ENCODE peak calls at places on chromosomes 6 and 20, in five cellular contexts. D, X, I, F and M are unnamed samples.

GRCh38 chr20:24379116-24379927 is 90.1 kb upstream of the SYNDIG1 start:
- DNase-seq in F (no peak), I (peak; percentile 1), X (no peak), D (no peak), M (no peak)

GRCh38 chr6:42260972-42261371 is 43.3 kb upstream of the MRPS10 start:
- DNase-seq in X (no peak), F (no peak), I (no peak), D (peak; percentile 58), M (peak; percentile 21)

GRCh38 chr6:6795396-6795795 is 206.9 kb downstream of the LY86 start:
- DNase-seq in F (no peak), I (no peak), X (no peak), D (no peak), M (no peak)

GRCh38 chr6:155038527-155038926 is 43.4 kb downstream of the TIAM2 start:
- DNase-seq in D (no peak), X (no peak), F (no peak), I (no peak), M (no peak)

GRCh38 chr6:39075010-39075738 is 26.6 kb downstream of the GLP1R start:
- DNase-seq in I (no peak), D (peak; percentile 11), X (no peak), F (no peak), M (no peak)

GRCh38 chr20:31674895-31675827 is 37.4 kb downstream of the COX4I2 start:
- DNase-seq in I (peak; percentile 86), X (peak; percentile 55), D (peak; percentile 58), F (peak; percentile 73), M (peak; percentile 96)

GRCh38 chr20:6579824-6580223 is 187.7 kb upstream of the BMP2 start:
- DNase-seq in D (no peak), X (no peak), F (no peak), I (no peak), M (no peak)

GRCh38 chr6:3518356-3518841 is 61.5 kb upstream of the SLC22A23 start:
- DNase-seq in D (no peak), F (no peak), X (no peak), I (no peak), M (no peak)

GRCh38 chr6:169235286-169235685 is 18.4 kb downstream of the THBS2 start:
- DNase-seq in F (no peak), D (no peak), X (no peak), I (no peak), M (no peak)

GRCh38 chr6:19754686-19755085 is 82.5 kb upstream of the ID4 start:
- DNase-seq in F (no peak), X (no peak), I (no peak), D (no peak), M (no peak)

GRCh38 chr20:5331340-5331739 is 14.6 kb upstream of the PROKR2 start:
- DNase-seq in I (no peak), X (no peak), D (no peak), F (no peak), M (no peak)

GRCh38 chr20:1944345-1945099 is 49.3 kb downstream of the SIRPA start:
- DNase-seq in F (no peak), I (no peak), X (no peak), D (no peak), M (no peak)

GRCh38 chr20:47576516-47577033 is 74.9 kb downstream of the NCOA3 start:
- DNase-seq in D (no peak), X (peak; percentile 80), F (peak; percentile 51), I (peak; percentile 92), M (peak; percentile 60)

GRCh38 chr6:35092362-35093117 is 48.6 kb downstream of the TCP11 start:
- DNase-seq in D (no peak), F (no peak), I (peak; percentile 52), X (no peak), M (no peak)

GRCh38 chr20:33183292-33183691 is 15.3 kb downstream of the BPIFA2 start:
- DNase-seq in D (no peak), I (no peak), F (no peak), X (no peak), M (peak; percentile 5)

GRCh38 chr20:39853664-39854063 is 835.4 kb downstream of the MAFB start:
- DNase-seq in F (no peak), I (peak; percentile 58), D (no peak), X (no peak), M (no peak)

GRCh38 chr6:113856571-113857564 is at the start of gene MARCKS:
- DNase-seq in I (peak; percentile 89), X (peak; percentile 95), F (peak; percentile 75), D (peak; percentile 32), M (peak; percentile 92)

GRCh38 chr20:58421497-58421850 is 32.4 kb downstream of the VAPB start:
- DNase-seq in X (no peak), I (no peak), F (no peak), D (no peak), M (no peak)

GRCh38 chr6:108902389-108902792 is 54.2 kb downstream of the ARMC2 start:
- DNase-seq in F (no peak), X (no peak), I (no peak), D (no peak), M (peak; percentile 86)

GRCh38 chr6:29478740-29479139 is 9.0 kb downstream of the MAS1L start:
- DNase-seq in I (no peak), X (no peak), D (no peak), F (no peak), M (no peak)

GRCh38 chr6:2275207-2275891 is 29.9 kb upstream of the GMDS start:
- DNase-seq in X (no peak), F (no peak), I (peak; percentile 10), D (no peak), M (no peak)

GRCh38 chr6:43924222-43924702 is 154.3 kb downstream of the VEGFA start:
- DNase-seq in I (no peak), D (peak; percentile 41), F (no peak), X (peak; percentile 66), M (peak; percentile 65)

GRCh38 chr6:46042355-46042999 is 26.8 kb upstream of the CLIC5 start:
- DNase-seq in D (no peak), I (peak; percentile 50), X (peak; percentile 67), F (no peak), M (peak; percentile 60)

GRCh38 chr6:40393641-40394040 is 193.5 kb downstream of the LRFN2 start:
- DNase-seq in I (no peak), D (no peak), X (no peak), F (peak; percentile 26), M (no peak)